ENCODE peak calls at places on chromosome 12, in eight cellular contexts. R is ecto neural progenitor cell, N is GM13977, Y is NCI-H1105, Q is progenitor cell of endocrine pancreas, A is suprapubic skin, K is ureter, L is nephron progenitor cell. P is an unnamed sample.

GRCh38 chr12:59459966-59460365 is 135.9 kb upstream of the SLC16A7 start:
- DNase-seq in R (no peak), L (no peak), N (no peak), K (no peak), Q (no peak), A (no peak), Y (no peak), P (no peak)

GRCh38 chr12:12562016-12562483 is 613 bp downstream of the DUSP16 start:
- DNase-seq in Q (peak), A (peak), R (peak), L (peak), Y (peak), N (peak), K (peak), P (peak)

GRCh38 chr12:53500119-53500775 is 836 bp upstream of the TARBP2 start:
- DNase-seq in L (no peak), Y (no peak), Q (no peak), N (no peak), K (peak), A (peak), R (no peak), P (no peak)

GRCh38 chr12:45329238-45329637 is 113.3 kb downstream of the ANO6 start:
- DNase-seq in K (no peak), A (no peak), N (no peak), Y (no peak), R (no peak), L (no peak), Q (no peak), P (no peak)

GRCh38 chr12:131380220-131380957 is 330.5 kb upstream of the SFSWAP start:
- DNase-seq in A (no peak), Q (no peak), K (no peak), Y (no peak), N (no peak), R (peak), L (no peak), P (no peak)

GRCh38 chr12:108193922-108194321 is 64.8 kb downstream of the WSCD2 start:
- DNase-seq in Y (peak), N (peak), Q (no peak), L (peak), K (no peak), A (no peak), R (peak), P (no peak)

GRCh38 chr12:52367876-52368275 is 595 bp upstream of the KRT85 start:
- DNase-seq in L (no peak), A (no peak), Y (no peak), Q (no peak), K (no peak), N (no peak), R (no peak), P (no peak)

GRCh38 chr12:40016960-40017359 is 88.9 kb downstream of the SLC2A13 start:
- DNase-seq in Y (no peak), R (no peak), A (no peak), N (no peak), Q (no peak), K (no peak), L (no peak), P (no peak)

GRCh38 chr12:108730337-108731104 is 797 bp downstream of the CORO1C start:
- DNase-seq in A (peak), Y (peak), L (peak), K (peak), N (peak), R (peak), Q (peak), P (peak)

GRCh38 chr12:68823711-68824110 is 15.7 kb downstream of the MDM2 start:
- DNase-seq in N (no peak), A (no peak), Q (no peak), K (no peak), Y (no peak), R (no peak), L (no peak), P (no peak)

GRCh38 chr12:125076103-125076502 is 10.9 kb downstream of the AACS start:
- DNase-seq in Q (no peak), A (no peak), R (no peak), Y (no peak), K (no peak), N (no peak), L (no peak), P (no peak)

GRCh38 chr12:1474567-1475153 is 119.7 kb downstream of the FBXL14 start:
- DNase-seq in Y (no peak), K (no peak), A (no peak), L (no peak), R (peak), N (no peak), Q (no peak), P (no peak)

GRCh38 chr12:48857278-48857994 is 5.5 kb upstream of the DDX23 start:
- DNase-seq in Y (no peak), A (no peak), Q (no peak), L (no peak), R (no peak), K (no peak), N (no peak), P (no peak)

GRCh38 chr12:56723889-56724659 is 1.0 kb downstream of the NACA start:
- DNase-seq in Y (no peak), A (peak), R (no peak), Q (no peak), K (peak), L (no peak), N (peak), P (no peak)

GRCh38 chr12:67305544-67305943 is 36.4 kb downstream of the CAND1 start:
- DNase-seq in N (no peak), K (no peak), Q (no peak), L (no peak), Y (no peak), R (no peak), A (no peak), P (no peak)

GRCh38 chr12:116659771-116660481 is 77.9 kb downstream of the SPRING1 start:
- DNase-seq in Y (no peak), R (peak), L (no peak), A (no peak), K (no peak), N (no peak), Q (no peak), P (no peak)

GRCh38 chr12:42574879-42575278 is 14.7 kb downstream of the PRICKLE1 start:
- DNase-seq in R (no peak), K (no peak), Y (peak), N (no peak), A (no peak), L (no peak), Q (no peak), P (no peak)

GRCh38 chr12:19382111-19382526 is 57.2 kb upstream of the AEBP2 start:
- DNase-seq in A (peak), L (no peak), R (no peak), K (no peak), Y (no peak), Q (no peak), N (peak), P (no peak)

GRCh38 chr12:62910549-62911169 is 24.3 kb downstream of the PPM1H start:
- DNase-seq in Y (no peak), N (no peak), R (no peak), K (no peak), Q (no peak), L (no peak), A (no peak), P (no peak)

GRCh38 chr12:9669534-9669933 is at the start of gene CLEC2D:
- DNase-seq in Y (no peak), R (no peak), N (peak), Q (no peak), L (no peak), A (no peak), K (no peak), P (no peak)

GRCh38 chr12:40164034-40164433 is 58.2 kb upstream of the SLC2A13 start:
- DNase-seq in N (no peak), Q (no peak), R (no peak), A (no peak), Y (no peak), K (no peak), L (no peak), P (no peak)

GRCh38 chr12:127108360-127109215 is 1158.4 kb upstream of the TMEM132C start:
- DNase-seq in L (peak), Y (peak), R (peak), N (peak), A (no peak), K (peak), Q (peak), P (peak)

GRCh38 chr12:15644700-15645099 is 144.5 kb downstream of the EPS8 start:
- DNase-seq in R (no peak), K (no peak), Y (no peak), L (no peak), A (no peak), N (no peak), Q (no peak), P (no peak)

P was measured in mesothelial cell of epicardium.